ENCODE peak calls at places on chromosomes 6 and 20, in four cellular contexts. One of them, this sample, is unnamed.
A peak's percentile ranks its signal among the peaks of the same experiment; 100 is the strongest.

GRCh38 chr6:162964703-162965140 is 236.9 kb downstream of the PACRG start:
- DNase-seq in HepG2: no peak
- DNase-seq in mammary epithelial cell: no peak
- DNase-seq in OCI-LY7: no peak
- DNase-seq in this sample: no peak

GRCh38 chr6:6730831-6731230 is 142.3 kb downstream of the LY86 start:
- DNase-seq in HepG2: no peak
- DNase-seq in OCI-LY7: no peak
- DNase-seq in mammary epithelial cell: peak; percentile 85
- DNase-seq in this sample: no peak

GRCh38 chr6:17583811-17584210 is 16.3 kb upstream of the FAM8A1 start:
- DNase-seq in OCI-LY7: no peak
- DNase-seq in HepG2: no peak
- DNase-seq in mammary epithelial cell: no peak
- DNase-seq in this sample: no peak

GRCh38 chr6:127515234-127515793 is 3.8 kb downstream of the MTCL3 start:
- DNase-seq in mammary epithelial cell: peak; percentile 2
- DNase-seq in OCI-LY7: peak; percentile 34
- DNase-seq in HepG2: no peak
- DNase-seq in this sample: peak; percentile 73

GRCh38 chr6:133240511-133241087 is 558 bp upstream of the EYA4 start:
- DNase-seq in OCI-LY7: no peak
- DNase-seq in HepG2: no peak
- DNase-seq in mammary epithelial cell: no peak
- DNase-seq in this sample: peak; percentile 70

GRCh38 chr20:34629342-34629741 is 47.5 kb downstream of the PIGU start:
- DNase-seq in HepG2: no peak
- DNase-seq in mammary epithelial cell: no peak
- DNase-seq in OCI-LY7: no peak
- DNase-seq in this sample: no peak

GRCh38 chr6:153024401-153025017 is 22.0 kb upstream of the MTRF1L start:
- DNase-seq in OCI-LY7: peak; percentile 78
- DNase-seq in HepG2: peak; percentile 75
- DNase-seq in mammary epithelial cell: peak; percentile 54
- DNase-seq in this sample: peak; percentile 74

GRCh38 chr6:167452338-167453081 is 127.6 kb downstream of the TTLL2 start:
- DNase-seq in OCI-LY7: no peak
- DNase-seq in HepG2: no peak
- DNase-seq in mammary epithelial cell: no peak
- DNase-seq in this sample: no peak

GRCh38 chr6:105794263-105794662 is 291.9 kb upstream of the PRDM1 start:
- DNase-seq in mammary epithelial cell: no peak
- DNase-seq in OCI-LY7: peak; percentile 14
- DNase-seq in HepG2: peak; percentile 35
- DNase-seq in this sample: peak; percentile 32

GRCh38 chr6:164628302-164628931 is 681.0 kb downstream of the C6orf118 start:
- DNase-seq in OCI-LY7: peak; percentile 0
- DNase-seq in HepG2: no peak
- DNase-seq in mammary epithelial cell: no peak
- DNase-seq in this sample: no peak

GRCh38 chr6:35691027-35691824 is 2.5 kb upstream of the FKBP5 start:
- DNase-seq in OCI-LY7: no peak
- DNase-seq in mammary epithelial cell: peak; percentile 35
- DNase-seq in HepG2: no peak
- DNase-seq in this sample: no peak

GRCh38 chr20:12252793-12253192 is 335.1 kb downstream of the BTBD3 start:
- DNase-seq in HepG2: no peak
- DNase-seq in mammary epithelial cell: no peak
- DNase-seq in OCI-LY7: no peak
- DNase-seq in this sample: no peak

GRCh38 chr20:30812739-30813411 is 444.6 kb upstream of the DEFB115 start:
- DNase-seq in HepG2: no peak
- DNase-seq in OCI-LY7: no peak
- DNase-seq in mammary epithelial cell: no peak
- DNase-seq in this sample: no peak

GRCh38 chr20:3074812-3075211 is 3.4 kb downstream of the OXT start:
- DNase-seq in HepG2: no peak
- DNase-seq in OCI-LY7: no peak
- DNase-seq in mammary epithelial cell: peak; percentile 10
- DNase-seq in this sample: no peak

GRCh38 chr6:15392182-15392581 is 146.3 kb downstream of the JARID2 start:
- DNase-seq in HepG2: no peak
- DNase-seq in mammary epithelial cell: no peak
- DNase-seq in OCI-LY7: no peak
- DNase-seq in this sample: no peak

GRCh38 chr6:3755637-3756515 is 4.4 kb upstream of the PXDC1 start:
- DNase-seq in mammary epithelial cell: no peak
- DNase-seq in HepG2: no peak
- DNase-seq in OCI-LY7: no peak
- DNase-seq in this sample: peak; percentile 36

GRCh38 chr6:134666174-134666573 is 283.7 kb downstream of the ALDH8A1 start:
- DNase-seq in mammary epithelial cell: no peak
- DNase-seq in HepG2: no peak
- DNase-seq in OCI-LY7: no peak
- DNase-seq in this sample: no peak

GRCh38 chr6:75472885-75473284 is 20.7 kb downstream of the FILIP1 start:
- DNase-seq in HepG2: no peak
- DNase-seq in OCI-LY7: no peak
- DNase-seq in mammary epithelial cell: no peak
- DNase-seq in this sample: no peak

GRCh38 chr20:43996240-43996930 is 81.7 kb downstream of the TOX2 start:
- DNase-seq in mammary epithelial cell: no peak
- DNase-seq in OCI-LY7: no peak
- DNase-seq in HepG2: no peak
- DNase-seq in this sample: no peak

GRCh38 chr6:62338477-62338876 is 52.5 kb upstream of the KHDRBS2 start:
- DNase-seq in OCI-LY7: no peak
- DNase-seq in HepG2: no peak
- DNase-seq in mammary epithelial cell: no peak
- DNase-seq in this sample: no peak

GRCh38 chr20:38604873-38605303 is 3.3 kb downstream of the ARHGAP40 start:
- DNase-seq in OCI-LY7: no peak
- DNase-seq in mammary epithelial cell: peak; percentile 93
- DNase-seq in HepG2: peak; percentile 100
- DNase-seq in this sample: no peak

GRCh38 chr6:142152731-142153130 is 5.7 kb downstream of the VTA1 start:
- DNase-seq in OCI-LY7: no peak
- DNase-seq in HepG2: no peak
- DNase-seq in mammary epithelial cell: no peak
- DNase-seq in this sample: no peak

GRCh38 chr6:64737418-64737817 is 969.6 kb downstream of the EYS start:
- DNase-seq in OCI-LY7: no peak
- DNase-seq in mammary epithelial cell: no peak
- DNase-seq in HepG2: no peak
- DNase-seq in this sample: no peak

GRCh38 chr6:109878291-109878690 is 99.8 kb upstream of the GPR6 start:
- DNase-seq in OCI-LY7: no peak
- DNase-seq in mammary epithelial cell: no peak
- DNase-seq in HepG2: no peak
- DNase-seq in this sample: no peak

GRCh38 chr6:75611702-75612375 is 10.2 kb downstream of the SENP6 start:
- DNase-seq in mammary epithelial cell: peak; percentile 4
- DNase-seq in OCI-LY7: no peak
- DNase-seq in HepG2: no peak
- DNase-seq in this sample: no peak

GRCh38 chr20:58023346-58023745 is 205.1 kb downstream of the ANKRD60 start:
- DNase-seq in OCI-LY7: no peak
- DNase-seq in HepG2: no peak
- DNase-seq in mammary epithelial cell: no peak
- DNase-seq in this sample: no peak

GRCh38 chr6:23031986-23032385 is 462.6 kb downstream of the HDGFL1 start:
- DNase-seq in HepG2: no peak
- DNase-seq in mammary epithelial cell: no peak
- DNase-seq in OCI-LY7: no peak
- DNase-seq in this sample: no peak

GRCh38 chr6:114194362-114195343 is 148.2 kb downstream of the HS3ST5 start:
- DNase-seq in HepG2: no peak
- DNase-seq in OCI-LY7: no peak
- DNase-seq in mammary epithelial cell: peak; percentile 4
- DNase-seq in this sample: no peak

GRCh38 chr6:118935331-118935668 is 341 bp upstream of the MCM9 start:
- DNase-seq in OCI-LY7: no peak
- DNase-seq in mammary epithelial cell: no peak
- DNase-seq in HepG2: no peak
- DNase-seq in this sample: no peak

GRCh38 chr6:51139841-51140462 is 321.3 kb downstream of the TFAP2B start:
- DNase-seq in mammary epithelial cell: no peak
- DNase-seq in OCI-LY7: no peak
- DNase-seq in HepG2: no peak
- DNase-seq in this sample: no peak

GRCh38 chr20:23105193-23105592 is 19.1 kb upstream of the CD93 start:
- DNase-seq in OCI-LY7: no peak
- DNase-seq in HepG2: no peak
- DNase-seq in mammary epithelial cell: no peak
- DNase-seq in this sample: no peak

GRCh38 chr6:26401987-26402658 is at the start of gene BTN3A1:
- DNase-seq in mammary epithelial cell: peak; percentile 77
- DNase-seq in OCI-LY7: peak; percentile 82
- DNase-seq in HepG2: peak; percentile 81
- DNase-seq in this sample: peak; percentile 59
- H2AFZ ChIP-seq in mammary epithelial cell: peak within 1 kb of the TSS; percentile 94
- H2AFZ ChIP-seq in OCI-LY7: peak within 1 kb of the TSS; percentile 89
- H2AFZ ChIP-seq in HepG2: peak within 1 kb of the TSS; percentile 97
- H2AFZ ChIP-seq in this sample: peak within 1 kb of the TSS; percentile 81

GRCh38 chr6:170237999-170238740 is 52.7 kb downstream of the DLL1 start:
- DNase-seq in mammary epithelial cell: no peak
- DNase-seq in OCI-LY7: no peak
- DNase-seq in HepG2: no peak
- DNase-seq in this sample: no peak
- H3K4me1 ChIP-seq in mammary epithelial cell: no peaks in the 10 kb centered on the region
- H3K4me1 ChIP-seq in OCI-LY7: no peaks in the 10 kb centered on the region
- H3K4me1 ChIP-seq in HepG2: no peaks in the 10 kb centered on the region
- H3K4me1 ChIP-seq in this sample: peaks cover 33% of the 10 kb centered on the region

DNA sequence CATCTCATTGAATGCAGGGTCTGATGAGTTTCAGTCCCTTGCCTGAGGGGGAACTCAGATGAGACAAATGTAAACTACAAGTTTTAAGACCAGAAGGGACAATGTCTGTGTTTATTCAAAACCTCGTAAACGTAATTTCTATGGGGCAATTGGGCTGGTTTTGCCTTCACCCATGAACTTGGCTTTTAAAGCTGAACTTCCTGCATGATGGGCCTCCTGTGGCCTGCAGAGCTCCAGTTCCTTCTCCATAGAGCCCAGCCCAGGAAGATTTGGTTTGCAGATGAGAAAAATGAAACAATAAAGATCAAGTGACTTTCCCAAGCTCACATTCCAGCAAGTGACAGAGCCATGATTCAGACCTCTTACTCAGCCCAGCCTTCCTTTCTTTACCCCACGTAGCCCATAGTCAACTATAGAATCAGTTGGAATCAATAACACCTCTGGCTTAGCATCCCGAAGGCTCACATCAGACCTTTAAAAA is 612.3 kb downstream of the UTRN start:
- DNase-seq in mammary epithelial cell: peak; percentile 80
- DNase-seq in OCI-LY7: no peak
- DNase-seq in HepG2: no peak
- DNase-seq in this sample: no peak
- H2AFZ ChIP-seq in mammary epithelial cell: peak overlapping the region; percentile 63
- H2AFZ ChIP-seq in OCI-LY7: no peak overlapping the region
- H2AFZ ChIP-seq in HepG2: no peak overlapping the region
- H2AFZ ChIP-seq in this sample: no peak overlapping the region

GRCh38 chr6:137921823-137922222 is 54.8 kb downstream of the TNFAIP3 start:
- DNase-seq in OCI-LY7: no peak
- DNase-seq in mammary epithelial cell: no peak
- DNase-seq in HepG2: no peak
- DNase-seq in this sample: no peak
- H3K4me1 ChIP-seq in OCI-LY7: peaks cover 12% of the 10 kb centered on the region
- H3K4me1 ChIP-seq in mammary epithelial cell: peaks cover 12% of the 10 kb centered on the region
- H3K4me1 ChIP-seq in HepG2: no peaks in the 10 kb centered on the region
- H3K4me1 ChIP-seq in this sample: peaks cover 21% of the 10 kb centered on the region

GRCh38 chr20:53887973-53888372 is 182.4 kb downstream of the BCAS1 start:
- DNase-seq in HepG2: no peak
- DNase-seq in mammary epithelial cell: no peak
- DNase-seq in OCI-LY7: no peak
- DNase-seq in this sample: no peak

GRCh38 chr20:53881362-53881761 is 189.0 kb downstream of the BCAS1 start:
- DNase-seq in OCI-LY7: no peak
- DNase-seq in mammary epithelial cell: no peak
- DNase-seq in HepG2: no peak
- DNase-seq in this sample: no peak

GRCh38 chr20:53888510-53888909 is 181.9 kb downstream of the BCAS1 start:
- DNase-seq in mammary epithelial cell: no peak
- DNase-seq in HepG2: no peak
- DNase-seq in OCI-LY7: no peak
- DNase-seq in this sample: no peak

GRCh38 chr20:53883098-53883762 is 187.2 kb downstream of the BCAS1 start:
- DNase-seq in HepG2: no peak
- DNase-seq in mammary epithelial cell: peak; percentile 71
- DNase-seq in OCI-LY7: no peak
- DNase-seq in this sample: no peak

DNA sequence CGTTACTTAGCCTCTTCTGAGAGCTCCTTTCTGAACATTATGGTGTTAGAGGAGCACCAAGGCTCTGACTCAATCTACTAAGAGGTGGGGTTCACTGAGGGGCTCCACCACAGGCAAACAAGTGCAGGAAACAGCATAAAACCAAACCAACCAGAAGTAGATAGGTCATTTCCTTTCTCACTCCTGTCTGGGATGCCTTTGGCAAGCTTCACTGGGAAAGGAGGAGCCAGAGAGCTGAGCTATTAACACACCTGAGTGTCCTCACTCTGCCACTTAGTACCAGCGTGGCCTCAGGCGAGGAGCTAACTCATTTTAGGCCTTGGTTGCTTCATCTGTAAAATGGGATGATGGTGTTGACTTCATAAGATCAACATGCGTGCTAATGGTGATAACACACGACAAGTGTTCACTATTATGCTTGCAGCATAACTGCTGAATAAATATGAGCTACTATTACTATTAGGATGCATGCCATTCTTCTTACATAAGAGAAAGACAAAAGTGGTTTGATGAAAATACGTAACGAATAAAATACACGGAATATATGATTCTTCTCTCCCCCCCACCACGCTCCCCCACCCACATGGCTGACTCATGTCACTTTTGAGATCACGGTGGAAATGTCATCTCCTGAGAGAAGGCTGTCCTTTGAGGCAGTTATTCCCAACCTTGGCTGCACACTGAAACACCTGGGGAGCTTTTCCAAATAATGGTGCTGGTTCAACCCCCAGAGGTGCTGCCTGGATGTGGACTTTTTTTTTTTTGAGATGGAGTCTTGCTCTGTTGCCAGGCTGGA is 185.3 kb downstream of the BCAS1 start:
- DNase-seq in HepG2: no peak
- DNase-seq in mammary epithelial cell: no peak
- DNase-seq in OCI-LY7: no peak
- DNase-seq in this sample: no peak
- H2AFZ ChIP-seq in HepG2: no peak overlapping the region
- H2AFZ ChIP-seq in mammary epithelial cell: no peak overlapping the region
- H2AFZ ChIP-seq in OCI-LY7: peak overlapping the region; percentile 31
- H2AFZ ChIP-seq in this sample: no peak overlapping the region

This sample was measured in neural progenitor cell.